ENCODE peak calls at places on chromosomes 5 and 9, in four cellular contexts. G is colonic mucosa, Q is type B pancreatic cell, M is AG10803. D is an unnamed sample.

GRCh38 chr5:14172149-14172795 is 29.1 kb downstream of the TRIO start:
- DNase-seq in G (no peak), Q (no peak), M (no peak), D (no peak)

GRCh38 chr5:54630738-54631369 is 113.3 kb downstream of the SNX18 start:
- DNase-seq in G (no peak), Q (no peak), M (peak), D (no peak)

GRCh38 chr5:174723979-174724483 is 351 bp upstream of the MSX2 start:
- DNase-seq in G (no peak), Q (no peak), M (no peak), D (no peak)

GRCh38 chr9:135711411-135711810 is 9.4 kb downstream of the KCNT1 start:
- DNase-seq in G (no peak), Q (no peak), M (no peak), D (no peak)

GRCh38 chr5:89342106-89342876 is 459.3 kb upstream of the MEF2C start:
- DNase-seq in G (no peak), Q (no peak), M (peak), D (no peak)

GRCh38 chr5:93621340-93621872 is 38.4 kb downstream of the NR2F1 start:
- DNase-seq in G (peak), Q (peak), M (peak), D (peak)

GRCh38 chr9:113854310-113854709 is 21.8 kb upstream of the ZNF618 start:
- DNase-seq in G (no peak), Q (no peak), M (no peak), D (no peak)

GRCh38 chr5:132473608-132474007 is 17.0 kb downstream of the IRF1 start:
- DNase-seq in G (no peak), Q (no peak), M (no peak), D (no peak)

GRCh38 chr5:173638126-173638525 is 21.7 kb upstream of the BOD1 start:
- DNase-seq in G (no peak), Q (no peak), M (no peak), D (no peak)

GRCh38 chr5:61673007-61673735 is 341.1 kb downstream of the ZSWIM6 start:
- DNase-seq in G (peak), Q (no peak), M (no peak), D (peak)